ENCODE peak calls at places on chromosome 17, in five cellular contexts. Y is fibroblast of mammary gland, T is body of pancreas, L is breast epithelium, B is RWPE2. H is an unnamed sample.

GRCh38 chr17:79070266-79070880 is 4.3 kb upstream of the ENGASE start:
- DNase-seq in L (no peak), B (no peak), Y (no peak), T (no peak), H (no peak)

GRCh38 chr17:57257911-57258885 is 1.9 kb downstream of the MSI2 start:
- DNase-seq in L (no peak), B (no peak), Y (no peak), T (no peak), H (no peak)

GRCh38 chr17:15382866-15383265 is 41.5 kb upstream of the TEKT3 start:
- DNase-seq in B (no peak), L (no peak), T (no peak), Y (no peak), H (no peak)

GRCh38 chr17:29838961-29839360 is 91.1 kb downstream of the SSH2 start:
- DNase-seq in B (no peak), T (peak; percentile 17), Y (no peak), L (no peak), H (no peak)

GRCh38 chr17:15892679-15893332 is 52.1 kb upstream of the ADORA2B start:
- DNase-seq in Y (no peak), L (peak; percentile 23), B (no peak), T (no peak), H (no peak)

GRCh38 chr17:67490471-67490870 is 113.4 kb downstream of the PITPNC1 start:
- DNase-seq in T (no peak), B (no peak), Y (peak; percentile 69), L (no peak), H (no peak)

GRCh38 chr17:50916026-50916707 is 50.0 kb upstream of the TOB1 start:
- DNase-seq in L (no peak), Y (peak; percentile 64), B (no peak), T (no peak), H (no peak)

GRCh38 chr17:7133424-7133823 is 18.8 kb upstream of the ASGR2 start:
- DNase-seq in B (no peak), T (peak; percentile 25), L (no peak), Y (no peak), H (no peak)

GRCh38 chr17:79852748-79853147 is 13.5 kb upstream of the CBX4 start:
- DNase-seq in L (no peak), Y (peak; percentile 50), B (no peak), T (peak; percentile 24), H (peak; percentile 63)

GRCh38 chr17:43444223-43445008 is 39.4 kb upstream of the DHX8 start:
- DNase-seq in L (no peak), Y (no peak), B (no peak), T (peak; percentile 49), H (no peak)

GRCh38 chr17:80109713-80110446 is 8.5 kb downstream of the GAA start:
- DNase-seq in B (peak; percentile 94), T (no peak), Y (no peak), L (peak; percentile 82), H (no peak)

GRCh38 chr17:83079340-83079747 is at the start of gene METRNL:
- DNase-seq in Y (peak; percentile 46), L (peak; percentile 55), B (no peak), T (peak; percentile 83), H (peak; percentile 99)

GRCh38 chr17:80924111-80924806 is 67.4 kb upstream of the CHMP6 start:
- DNase-seq in T (peak; percentile 2), Y (no peak), L (no peak), B (peak; percentile 58), H (no peak)

GRCh38 chr17:32341141-32341856 is 674 bp downstream of the C17orf75 start:
- DNase-seq in Y (peak; percentile 28), B (no peak), L (no peak), T (peak; percentile 55), H (peak; percentile 61)

GRCh38 chr17:28918295-28918694 is 15.4 kb upstream of the DHRS13 start:
- DNase-seq in T (no peak), B (no peak), Y (no peak), L (no peak), H (no peak)

GRCh38 chr17:43599835-43600234 is 53.7 kb upstream of the ETV4 start:
- DNase-seq in B (no peak), L (peak; percentile 37), T (no peak), Y (peak; percentile 91), H (no peak)

GRCh38 chr17:74921045-74921681 is 1.9 kb downstream of the USH1G start:
- DNase-seq in B (no peak), T (no peak), L (no peak), Y (no peak), H (no peak)

GRCh38 chr17:8599351-8600011 is 31.0 kb downstream of the MYH10 start:
- DNase-seq in L (no peak), Y (no peak), T (no peak), B (no peak), H (peak; percentile 13)

GRCh38 chr17:8151120-8151640 is 1.0 kb downstream of the PER1 start:
- DNase-seq in B (no peak), Y (peak; percentile 91), L (peak; percentile 81), T (peak; percentile 80), H (peak; percentile 91)

GRCh38 chr17:78343433-78344201 is 16.3 kb downstream of the SOCS3 start:
- DNase-seq in T (no peak), L (no peak), Y (no peak), B (no peak), H (peak; percentile 64)

GRCh38 chr17:3448059-3448630 is 14.5 kb upstream of the OR1E2 start:
- DNase-seq in L (no peak), Y (no peak), T (no peak), B (no peak), H (no peak)

DNA sequence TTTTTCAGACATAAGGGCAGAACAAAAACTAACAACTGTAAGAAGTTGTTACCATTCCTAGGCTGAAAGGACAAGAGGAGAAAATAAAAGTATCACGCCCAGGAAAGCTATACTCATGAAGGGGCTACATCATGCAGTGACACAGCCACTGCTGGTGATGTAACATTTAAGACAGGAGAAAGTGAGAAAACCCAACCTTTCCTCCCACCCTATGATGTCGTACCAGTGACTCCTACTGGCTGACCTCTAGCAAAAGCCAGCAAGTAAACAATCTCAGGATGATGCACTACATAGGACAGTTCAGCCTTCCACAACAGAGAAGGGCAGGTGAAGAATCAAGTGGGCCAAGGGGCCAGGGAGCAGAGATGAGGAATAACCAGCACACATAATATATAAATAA is 14.0 kb upstream of the OR1E2 start:
- DNase-seq in B (no peak), T (no peak), L (no peak), Y (peak; percentile 30), H (no peak)
- TF ChIP-seq CTCF in B (peak; percentile 29), T (no peak), L (no peak), Y (no peak), H (no peak)

GRCh38 chr17:35184274-35184673 is 9.9 kb downstream of the SLC35G3 start:
- DNase-seq in Y (no peak), B (no peak), L (no peak), T (no peak), H (no peak)
- TF ChIP-seq CTCF in Y (no peak), B (no peak), L (no peak), T (no peak), H (no peak)

DNA sequence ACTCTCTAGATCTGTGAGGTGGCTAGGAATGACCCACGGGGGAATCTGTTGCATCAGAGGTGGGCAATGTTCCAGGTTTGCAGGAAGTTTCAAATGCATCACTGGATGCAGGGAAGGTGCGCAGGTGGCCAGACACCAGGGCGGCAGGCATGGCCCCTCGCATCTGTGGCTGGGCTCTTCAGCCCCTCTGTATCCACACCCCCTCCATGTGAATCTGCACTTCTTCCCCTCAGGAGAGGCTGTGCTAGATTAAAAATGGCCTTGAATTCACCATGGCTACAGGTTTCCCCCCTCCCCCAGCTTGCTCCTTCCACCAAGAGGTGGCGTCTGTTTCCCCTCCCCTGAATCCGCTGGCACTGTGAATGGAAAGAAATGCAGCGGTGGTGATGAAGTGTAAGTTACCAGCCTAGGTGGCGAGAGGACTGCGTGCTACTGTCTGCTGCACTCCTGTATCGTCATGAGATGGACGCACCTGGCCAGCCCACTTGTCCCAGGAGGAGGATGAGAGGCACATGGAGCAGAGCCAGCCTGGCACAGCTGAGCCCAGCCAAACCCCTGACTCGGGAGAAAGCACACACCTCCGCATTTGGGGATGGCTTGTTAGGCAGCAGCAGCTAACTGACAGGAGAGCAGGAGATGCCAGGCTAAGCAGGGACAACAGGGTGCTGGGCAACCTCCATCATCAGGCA is 26.3 kb downstream of the TNFRSF13B start:
- DNase-seq in B (no peak), Y (no peak), L (no peak), T (peak; percentile 68), H (no peak)
- TF ChIP-seq CTCF in B (no peak), Y (no peak), L (no peak), T (peak; percentile 35), H (no peak)

GRCh38 chr17:72812823-72813222 is 279.7 kb downstream of the SLC39A11 start:
- DNase-seq in T (no peak), B (no peak), Y (peak; percentile 80), L (no peak), H (no peak)

GRCh38 chr17:72816406-72816805 is 276.1 kb downstream of the SLC39A11 start:
- DNase-seq in L (no peak), Y (no peak), T (no peak), B (no peak), H (no peak)

GRCh38 chr17:72811976-72812687 is 280.4 kb downstream of the SLC39A11 start:
- DNase-seq in Y (peak; percentile 10), B (no peak), T (no peak), L (no peak), H (no peak)

GRCh38 chr17:72806011-72806410 is 286.5 kb downstream of the SLC39A11 start:
- DNase-seq in B (no peak), L (no peak), T (no peak), Y (no peak), H (no peak)

DNA sequence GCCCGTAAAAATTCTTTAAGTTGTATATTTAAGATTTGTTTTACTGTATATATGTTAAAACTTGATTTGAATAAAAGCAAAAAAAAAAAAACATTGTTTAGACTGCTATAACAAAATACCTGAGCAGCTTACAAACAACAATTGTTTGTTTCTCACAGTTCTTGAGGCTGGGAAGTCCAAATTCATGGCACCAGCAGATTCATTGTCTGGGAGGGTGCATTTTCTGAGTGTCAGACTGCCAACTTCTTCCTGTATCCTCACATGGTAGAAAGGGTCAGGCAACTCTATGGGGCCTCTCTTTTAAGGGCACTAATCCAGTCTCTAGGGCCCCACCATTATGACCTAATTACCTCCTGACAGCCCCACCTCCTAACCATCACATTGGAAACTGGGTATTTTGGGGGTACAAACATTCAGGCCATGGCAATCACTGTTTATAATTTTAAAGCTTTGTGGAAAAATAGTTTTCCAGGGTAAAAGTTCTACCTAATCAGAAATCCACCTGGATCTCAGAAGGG is 281.4 kb downstream of the SLC39A11 start:
- DNase-seq in Y (no peak), L (no peak), T (no peak), B (no peak), H (no peak)
- TF ChIP-seq CTCF in Y (no peak), L (no peak), T (no peak), B (no peak), H (no peak)

H was measured in GM20000.